ENCODE peak calls at places on chromosome 20, in ten cellular contexts. S is breast epithelium, X is colonic mucosa, J is heart right ventricle, P is PC-9, F is ovary, O is right lobe of liver, T is IMR-90, M is HepG2, Z is prostate gland. G is an unnamed sample. For H3K9me3, the result is how much of the 10 kb centered on the place peaks cover.

GRCh38 chr20:50294164-50295088 is 103.8 kb downstream of the CEBPB start:
- DNase-seq in T (no peak), F (no peak), S (no peak), X (no peak), J (no peak), M (peak), O (peak), P (no peak), Z (no peak), G (no peak)

GRCh38 chr20:8454137-8454712 is 322.2 kb downstream of the PLCB1 start:
- DNase-seq in S (no peak), P (no peak), T (peak), J (no peak), M (peak), X (no peak), F (no peak), Z (no peak), O (no peak), G (no peak)

GRCh38 chr20:57913156-57913930 is 203.5 kb upstream of the PMEPA1 start:
- DNase-seq in T (no peak), S (no peak), J (no peak), M (no peak), Z (no peak), P (no peak), O (no peak), F (no peak), X (no peak), G (no peak)

GRCh38 chr20:44970243-44970757 is 4.0 kb downstream of the STK4 start:
- DNase-seq in X (no peak), J (no peak), M (no peak), F (no peak), S (no peak), T (peak), P (no peak), Z (no peak), O (no peak), G (no peak)

GRCh38 chr20:57464642-57465211 is 60.2 kb downstream of the CTCFL start:
- DNase-seq in O (peak), T (no peak), J (no peak), Z (no peak), P (no peak), F (no peak), X (no peak), S (no peak), M (peak), G (no peak)

GRCh38 chr20:48825551-48825885 is 2.3 kb downstream of the PREX1 start:
- DNase-seq in O (no peak), F (no peak), P (no peak), S (no peak), X (no peak), T (no peak), M (no peak), Z (no peak), J (no peak), G (no peak)

GRCh38 chr20:58407201-58407873 is 18.3 kb downstream of the VAPB start:
- DNase-seq in F (no peak), S (no peak), J (no peak), X (no peak), T (peak), Z (no peak), O (no peak), M (no peak), P (no peak), G (no peak)

GRCh38 chr20:54168961-54169862 is 4.6 kb downstream of the CYP24A1 start:
- DNase-seq in X (no peak), F (no peak), M (peak), T (no peak), Z (no peak), O (no peak), J (no peak), P (no peak), S (no peak), G (no peak)

GRCh38 chr20:49460916-49461315 is 21.6 kb downstream of the KCNB1 start:
- DNase-seq in X (no peak), T (no peak), F (no peak), Z (no peak), J (no peak), O (peak), S (peak), P (peak), M (no peak), G (no peak)

GRCh38 chr20:50996901-50997830 is 25.7 kb downstream of the KCNG1 start:
- DNase-seq in X (no peak), S (no peak), P (no peak), J (no peak), O (no peak), T (peak), F (no peak), M (no peak), Z (no peak), G (no peak)

GRCh38 chr20:43955244-43956191 is 40.9 kb downstream of the TOX2 start:
- DNase-seq in O (no peak), P (peak), X (no peak), T (peak), S (no peak), Z (no peak), F (peak), M (no peak), J (no peak), G (no peak)

GRCh38 chr20:46897471-46897870 is 2.8 kb downstream of the EYA2 start:
- DNase-seq in Z (no peak), M (no peak), T (no peak), X (no peak), J (no peak), S (no peak), F (no peak), P (no peak), O (no peak), G (no peak)

GRCh38 chr20:9531581-9531980 is 17.2 kb downstream of the LAMP5 start:
- DNase-seq in S (no peak), J (no peak), F (no peak), X (no peak), Z (no peak), O (no peak), T (no peak), P (no peak), M (no peak), G (no peak)

GRCh38 chr20:2507875-2508630 is 662 bp downstream of the ZNF343 start:
- DNase-seq in P (peak), J (no peak), T (peak), X (peak), O (peak), Z (no peak), M (peak), S (peak), F (no peak), G (no peak)

GRCh38 chr20:17537959-17538358 is 6.8 kb upstream of the BFSP1 start:
- DNase-seq in P (no peak), O (no peak), S (no peak), J (no peak), T (no peak), F (no peak), M (no peak), Z (no peak), X (no peak), G (no peak)

GRCh38 chr20:52201395-52201794 is 9.8 kb upstream of the ZFP64 start:
- DNase-seq in P (no peak), Z (no peak), T (no peak), J (no peak), S (no peak), O (no peak), X (no peak), F (no peak), M (no peak), G (no peak)

GRCh38 chr20:62719250-62719945 is 10.8 kb downstream of the NTSR1 start:
- DNase-seq in X (no peak), S (no peak), F (no peak), O (no peak), Z (no peak), M (no peak), T (peak), J (no peak), P (no peak), G (no peak)

GRCh38 chr20:11703119-11703518 is 214.6 kb upstream of the BTBD3 start:
- DNase-seq in X (no peak), M (no peak), P (no peak), T (no peak), O (no peak), J (no peak), F (no peak), S (no peak), Z (no peak), G (no peak)

GRCh38 chr20:36497856-36498255 is 43.5 kb upstream of the MYL9 start:
- DNase-seq in T (no peak), J (peak), F (no peak), M (no peak), X (no peak), S (no peak), O (no peak), P (no peak), Z (no peak), G (no peak)

GRCh38 chr20:29741594-29741893 is 1515.9 kb upstream of the DEFB115 start:
- DNase-seq in O (no peak), S (no peak), Z (no peak), J (no peak), M (no peak), X (no peak), F (no peak), T (no peak), P (no peak), G (no peak)

GRCh38 chr20:23203951-23204730 is 118.0 kb upstream of the CD93 start:
- DNase-seq in T (no peak), P (no peak), Z (no peak), X (no peak), O (no peak), M (no peak), S (no peak), F (no peak), J (no peak), G (no peak)

GRCh38 chr20:46035713-46036112 is 6.7 kb downstream of the SLC12A5 start:
- DNase-seq in X (no peak), T (no peak), Z (no peak), F (no peak), J (no peak), S (no peak), M (no peak), P (no peak), O (no peak), G (no peak)

GRCh38 chr20:17570347-17571152 is 675 bp downstream of the DSTN start:
- DNase-seq in O (no peak), P (peak), X (peak), J (peak), S (peak), M (peak), F (peak), Z (peak), T (peak), G (no peak)

GRCh38 chr20:32810941-32811340 is 8.8 kb upstream of the MAPRE1 start:
- DNase-seq in F (no peak), S (no peak), O (no peak), P (no peak), Z (no peak), J (no peak), T (no peak), M (no peak), X (no peak), G (no peak)

GRCh38 chr20:45918779-45919535 is 7.0 kb upstream of the PLTP start:
- DNase-seq in Z (no peak), P (no peak), J (no peak), X (no peak), M (no peak), O (no peak), T (peak), S (no peak), F (no peak), G (no peak)

GRCh38 chr20:46666306-46666705 is 15.0 kb upstream of the SLC13A3 start:
- DNase-seq in Z (no peak), X (no peak), S (no peak), P (no peak), T (no peak), O (no peak), M (no peak), F (no peak), J (no peak), G (no peak)

GRCh38 chr20:12237772-12238171 is 320.1 kb downstream of the BTBD3 start:
- DNase-seq in T (no peak), Z (no peak), J (peak), S (no peak), O (no peak), X (peak), M (no peak), P (no peak), F (peak), G (peak)

GRCh38 chr20:54146672-54147071 is 27.1 kb downstream of the CYP24A1 start:
- DNase-seq in J (no peak), S (no peak), Z (no peak), T (no peak), M (no peak), X (no peak), O (no peak), P (no peak), F (no peak), G (no peak)

GRCh38 chr20:62587757-62588402 is 54.4 kb upstream of the SLCO4A1 start:
- DNase-seq in P (no peak), T (no peak), M (no peak), S (no peak), Z (no peak), O (no peak), J (no peak), F (no peak), X (no peak), G (no peak)

GRCh38 chr20:10965936-10966470 is 292.2 kb upstream of the JAG1 start:
- DNase-seq in O (no peak), X (no peak), S (no peak), P (no peak), T (peak), M (no peak), F (no peak), J (no peak), Z (no peak), G (no peak)

GRCh38 chr20:9200196-9200595 is 131.3 kb downstream of the PLCB4 start:
- DNase-seq in S (no peak), J (no peak), F (no peak), O (no peak), T (no peak), P (no peak), X (no peak), Z (no peak), M (no peak), G (no peak)

GRCh38 chr20:32681175-32682084 is 7.7 kb upstream of the C20orf203 start:
- DNase-seq in M (no peak), F (no peak), X (no peak), T (peak), P (peak), S (no peak), O (no peak), J (no peak), Z (peak), G (no peak)

GRCh38 chr20:62741191-62741676 is 32.6 kb downstream of the NTSR1 start:
- DNase-seq in X (no peak), P (no peak), J (peak), Z (no peak), T (no peak), M (no peak), S (no peak), O (peak), F (no peak), G (no peak)

GRCh38 chr20:15951711-15952110 is 621.5 kb downstream of the KIF16B start:
- DNase-seq in F (no peak), S (no peak), P (no peak), Z (no peak), J (no peak), O (no peak), M (no peak), X (no peak), T (no peak), G (no peak)

GRCh38 chr20:50115041-50115512 is 2.1 kb upstream of the UBE2V1 start:
- DNase-seq in T (no peak), Z (no peak), M (no peak), X (no peak), J (no peak), P (no peak), S (no peak), F (no peak), O (no peak), G (no peak)

DNA sequence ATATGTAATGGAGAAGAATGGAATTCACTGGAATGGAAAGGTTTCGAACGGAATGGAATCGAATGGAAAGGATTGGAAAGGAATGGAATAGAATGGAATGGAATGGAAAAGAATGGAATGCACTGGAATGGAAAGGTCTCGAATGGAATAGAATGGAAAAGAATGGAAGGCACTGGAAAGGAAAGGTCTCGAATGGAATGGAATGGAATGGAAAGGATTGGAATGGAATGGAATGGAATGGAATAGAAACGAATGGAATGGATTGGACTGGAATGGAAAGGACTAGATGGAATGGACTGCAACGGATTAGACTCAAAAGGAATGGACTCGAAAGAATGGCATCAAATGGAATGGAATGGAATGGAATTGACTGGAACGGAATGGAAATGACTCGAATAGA is 20.5 kb upstream of the DEFB115 start:
- DNase-seq in S (no peak), X (no peak), T (no peak), P (no peak), M (no peak), Z (no peak), J (no peak), O (no peak), F (no peak), G (no peak)
- H3K9me3 ChIP-seq in S (half or more), X (under half), T (under half), P (half or more), M (half or more), Z (under half), J (half or more), O (under half), F (under half), G (under half)

DNA sequence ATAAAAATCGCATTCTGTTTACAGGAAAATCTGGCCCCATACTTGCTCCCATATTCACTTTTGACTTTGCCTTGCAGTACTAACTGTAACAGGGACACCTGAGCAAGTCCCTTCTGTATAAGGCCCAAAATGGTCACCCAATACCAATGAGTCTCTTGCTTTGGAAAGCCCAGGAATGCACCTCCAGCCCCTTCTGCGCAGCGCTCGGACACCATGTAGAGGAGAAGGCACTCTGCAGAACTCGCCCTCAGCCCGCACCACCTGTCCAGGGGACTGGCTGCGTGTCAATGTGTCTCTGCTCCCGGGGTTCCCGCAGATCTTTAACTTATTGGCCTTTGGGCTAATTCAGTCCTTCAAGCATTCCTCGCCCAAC is 746 bp upstream of the PRND start:
- DNase-seq in Z (no peak), X (no peak), P (no peak), T (no peak), F (peak), J (no peak), S (no peak), M (no peak), O (no peak), G (no peak)
- TF ChIP-seq CTCF in Z (no peak), X (no peak), P (peak), T (no peak), F (no peak), J (peak), S (no peak), M (no peak), O (no peak), G (no peak)

DNA sequence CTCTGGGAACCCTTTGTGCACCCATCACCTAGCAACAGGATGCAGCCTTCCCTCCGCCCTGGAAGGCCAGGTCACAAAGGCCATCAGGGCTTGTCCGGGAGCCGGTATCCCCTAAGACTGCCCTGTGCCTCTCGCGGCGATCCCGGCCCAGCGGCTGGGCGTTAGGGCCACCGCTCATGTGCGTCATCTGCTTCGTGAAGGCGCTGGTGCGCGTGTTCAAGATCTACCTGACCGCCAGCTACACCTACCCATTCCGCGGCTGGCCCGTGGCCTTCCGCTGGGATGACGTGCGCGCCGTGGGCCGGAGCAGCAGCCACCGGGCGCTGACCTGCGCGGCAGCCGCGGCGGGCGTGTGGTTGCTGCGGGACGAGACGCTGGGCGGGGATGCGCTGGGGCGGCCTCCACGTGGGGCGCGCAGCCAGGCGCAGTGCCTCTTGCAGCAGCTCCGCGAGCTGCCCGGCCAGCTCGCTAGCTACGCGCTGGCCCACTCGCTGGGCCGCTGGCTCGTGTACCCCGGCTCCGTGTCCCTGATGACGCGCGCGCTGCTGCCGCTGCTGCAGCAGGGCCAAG is at the start of gene ABHD16B:
- DNase-seq in Z (no peak), X (no peak), S (no peak), O (no peak), F (no peak), J (no peak), M (no peak), T (no peak), P (no peak), G (no peak)
- H3K27ac ChIP-seq in Z (no peak), X (no peak), S (peak), O (no peak), F (no peak), J (peak), M (no peak), T (no peak), P (no peak), G (no peak)

DNA sequence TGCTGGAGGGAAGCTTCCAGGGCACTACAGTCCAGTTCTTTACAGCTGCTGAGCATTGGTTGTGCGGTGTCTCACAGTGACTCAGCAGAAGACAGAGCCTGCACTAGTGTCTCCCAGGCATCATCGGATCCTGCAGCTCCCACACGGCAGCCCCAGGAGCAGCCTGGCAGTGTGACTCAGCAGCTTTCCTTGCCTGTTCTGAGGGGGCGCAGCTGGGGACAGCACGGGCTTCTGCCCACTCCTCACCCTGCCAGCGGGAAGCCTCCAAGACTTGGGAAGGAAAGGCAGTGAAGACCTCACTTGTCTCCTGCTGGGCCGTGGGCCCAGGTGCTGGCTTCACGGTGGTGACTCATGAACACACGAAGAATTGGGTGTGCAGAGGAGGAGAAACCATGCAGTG is 165.4 kb downstream of the SYNDIG1 start:
- DNase-seq in F (no peak), X (no peak), J (no peak), Z (no peak), O (no peak), T (peak), M (peak), P (peak), S (no peak), G (peak)
- H3K9me3 ChIP-seq in F (under half), X (under half), J (under half), Z (under half), O (under half), T (under half), M (under half), P (under half), S (under half), G (under half)

GRCh38 chr20:42678895-42679294 is 510.8 kb downstream of the PTPRT start:
- DNase-seq in J (no peak), O (no peak), T (no peak), P (no peak), Z (no peak), F (no peak), X (no peak), S (no peak), M (peak), G (no peak)
- TF ChIP-seq CTCF in J (peak), O (peak), T (no peak), P (peak), Z (peak), F (no peak), X (no peak), S (peak), M (peak), G (peak)

G was measured in right atrium auricular region.